ENCODE peak calls at places on chromosomes 6 and 20, in six cellular contexts. One of them, this sample, is unnamed.
A peak's percentile ranks its signal among the peaks of the same experiment; 100 is the strongest.

GRCh38 chr20:32513031-32513866 is 71.9 kb downstream of the NOL4L start:
- DNase-seq in retinal pigment epithelial cell: no peak
- DNase-seq in BE2C: no peak
- DNase-seq in HFFc6: no peak
- DNase-seq in CD14-positive monocyte: no peak
- DNase-seq in AG09309: no peak
- DNase-seq in this sample: no peak

GRCh38 chr20:3000852-3001523 is 42.4 kb upstream of the GNRH2 start:
- DNase-seq in retinal pigment epithelial cell: peak; percentile 25
- DNase-seq in BE2C: no peak
- DNase-seq in HFFc6: peak; percentile 66
- DNase-seq in CD14-positive monocyte: no peak
- DNase-seq in AG09309: peak; percentile 35
- DNase-seq in this sample: no peak

GRCh38 chr6:113994934-113995342 is 24.0 kb upstream of the HDAC2 start:
- DNase-seq in retinal pigment epithelial cell: peak; percentile 86
- DNase-seq in BE2C: peak; percentile 78
- DNase-seq in HFFc6: peak; percentile 93
- DNase-seq in CD14-positive monocyte: no peak
- DNase-seq in AG09309: peak; percentile 87
- DNase-seq in this sample: no peak

GRCh38 chr6:34425132-34425497 is 754 bp downstream of the RPS10 start:
- DNase-seq in retinal pigment epithelial cell: no peak
- DNase-seq in BE2C: no peak
- DNase-seq in HFFc6: no peak
- DNase-seq in CD14-positive monocyte: no peak
- DNase-seq in AG09309: no peak
- DNase-seq in this sample: no peak

GRCh38 chr20:16283978-16284377 is 289.3 kb downstream of the KIF16B start:
- DNase-seq in retinal pigment epithelial cell: peak; percentile 49
- DNase-seq in BE2C: no peak
- DNase-seq in HFFc6: no peak
- DNase-seq in CD14-positive monocyte: no peak
- DNase-seq in AG09309: no peak
- DNase-seq in this sample: no peak

GRCh38 chr6:91569071-91569470 is 982.2 kb upstream of the MAP3K7 start:
- DNase-seq in retinal pigment epithelial cell: peak; percentile 47
- DNase-seq in BE2C: no peak
- DNase-seq in HFFc6: no peak
- DNase-seq in CD14-positive monocyte: no peak
- DNase-seq in AG09309: no peak
- DNase-seq in this sample: no peak

GRCh38 chr6:166721576-166721975 is 94.5 kb upstream of the RPS6KA2 start:
- DNase-seq in retinal pigment epithelial cell: no peak
- DNase-seq in BE2C: no peak
- DNase-seq in HFFc6: no peak
- DNase-seq in CD14-positive monocyte: no peak
- DNase-seq in AG09309: no peak
- DNase-seq in this sample: no peak

GRCh38 chr20:59258103-59258705 is 42.2 kb upstream of the EDN3 start:
- DNase-seq in retinal pigment epithelial cell: no peak
- DNase-seq in BE2C: no peak
- DNase-seq in HFFc6: no peak
- DNase-seq in CD14-positive monocyte: no peak
- DNase-seq in AG09309: no peak
- DNase-seq in this sample: no peak

GRCh38 chr6:43268348-43268685 is 25.0 kb downstream of the TTBK1 start:
- DNase-seq in retinal pigment epithelial cell: no peak
- DNase-seq in BE2C: no peak
- DNase-seq in HFFc6: no peak
- DNase-seq in CD14-positive monocyte: no peak
- DNase-seq in AG09309: no peak
- DNase-seq in this sample: no peak

GRCh38 chr6:135073757-135074393 is 19.3 kb upstream of the HBS1L start:
- DNase-seq in retinal pigment epithelial cell: no peak
- DNase-seq in BE2C: no peak
- DNase-seq in HFFc6: no peak
- DNase-seq in CD14-positive monocyte: no peak
- DNase-seq in AG09309: no peak
- DNase-seq in this sample: no peak

GRCh38 chr6:37308084-37308817 is 45.5 kb upstream of the RNF8 start:
- DNase-seq in retinal pigment epithelial cell: no peak
- DNase-seq in BE2C: no peak
- DNase-seq in HFFc6: peak; percentile 18
- DNase-seq in CD14-positive monocyte: no peak
- DNase-seq in AG09309: no peak
- DNase-seq in this sample: no peak

GRCh38 chr20:63134201-63134612 is 81.7 kb downstream of the YTHDF1 start:
- DNase-seq in retinal pigment epithelial cell: no peak
- DNase-seq in BE2C: peak; percentile 64
- DNase-seq in HFFc6: no peak
- DNase-seq in CD14-positive monocyte: peak; percentile 37
- DNase-seq in AG09309: no peak
- DNase-seq in this sample: peak; percentile 85

GRCh38 chr6:87151786-87152527 is 3.4 kb upstream of the ZNF292 start:
- DNase-seq in retinal pigment epithelial cell: no peak
- DNase-seq in BE2C: peak; percentile 85
- DNase-seq in HFFc6: peak; percentile 41
- DNase-seq in CD14-positive monocyte: peak; percentile 47
- DNase-seq in AG09309: no peak
- DNase-seq in this sample: no peak

GRCh38 chr6:134007077-134007476 is 45.3 kb downstream of the SLC2A12 start:
- DNase-seq in retinal pigment epithelial cell: no peak
- DNase-seq in BE2C: no peak
- DNase-seq in HFFc6: no peak
- DNase-seq in CD14-positive monocyte: no peak
- DNase-seq in AG09309: no peak
- DNase-seq in this sample: no peak

GRCh38 chr6:34170341-34170740 is 24.5 kb upstream of the GRM4 start:
- DNase-seq in retinal pigment epithelial cell: no peak
- DNase-seq in BE2C: no peak
- DNase-seq in HFFc6: no peak
- DNase-seq in CD14-positive monocyte: no peak
- DNase-seq in AG09309: no peak
- DNase-seq in this sample: peak; percentile 22

GRCh38 chr6:11947063-11947462 is 65.0 kb upstream of the HIVEP1 start:
- DNase-seq in retinal pigment epithelial cell: no peak
- DNase-seq in BE2C: no peak
- DNase-seq in HFFc6: no peak
- DNase-seq in CD14-positive monocyte: no peak
- DNase-seq in AG09309: no peak
- DNase-seq in this sample: no peak

GRCh38 chr6:155958550-155958949 is 502.9 kb upstream of the NOX3 start:
- DNase-seq in retinal pigment epithelial cell: no peak
- DNase-seq in BE2C: no peak
- DNase-seq in HFFc6: no peak
- DNase-seq in CD14-positive monocyte: no peak
- DNase-seq in AG09309: no peak
- DNase-seq in this sample: no peak

GRCh38 chr6:140980265-140980887 is 1152.3 kb upstream of the GJE1 start:
- DNase-seq in retinal pigment epithelial cell: no peak
- DNase-seq in BE2C: no peak
- DNase-seq in HFFc6: peak; percentile 16
- DNase-seq in CD14-positive monocyte: no peak
- DNase-seq in AG09309: no peak
- DNase-seq in this sample: no peak

GRCh38 chr6:134451529-134451928 is 133.6 kb upstream of the SGK1 start:
- DNase-seq in retinal pigment epithelial cell: no peak
- DNase-seq in BE2C: no peak
- DNase-seq in HFFc6: no peak
- DNase-seq in CD14-positive monocyte: no peak
- DNase-seq in AG09309: no peak
- DNase-seq in this sample: no peak

GRCh38 chr6:158938811-158939254 is 61.2 kb downstream of the RSPH3 start:
- DNase-seq in retinal pigment epithelial cell: no peak
- DNase-seq in BE2C: no peak
- DNase-seq in HFFc6: peak; percentile 38
- DNase-seq in CD14-positive monocyte: peak; percentile 56
- DNase-seq in AG09309: no peak
- DNase-seq in this sample: peak; percentile 69

GRCh38 chr6:160005211-160005610 is 36.3 kb downstream of the IGF2R start:
- DNase-seq in retinal pigment epithelial cell: no peak
- DNase-seq in BE2C: no peak
- DNase-seq in HFFc6: no peak
- DNase-seq in CD14-positive monocyte: no peak
- DNase-seq in AG09309: no peak
- DNase-seq in this sample: peak; percentile 91

GRCh38 chr20:61942526-61942925 is 123.2 kb downstream of the TAF4 start:
- DNase-seq in retinal pigment epithelial cell: no peak
- DNase-seq in BE2C: no peak
- DNase-seq in HFFc6: no peak
- DNase-seq in CD14-positive monocyte: no peak
- DNase-seq in AG09309: no peak
- DNase-seq in this sample: peak; percentile 69

GRCh38 chr20:44896583-44896982 is 11.1 kb downstream of the YWHAB start:
- DNase-seq in retinal pigment epithelial cell: no peak
- DNase-seq in BE2C: no peak
- DNase-seq in HFFc6: no peak
- DNase-seq in CD14-positive monocyte: no peak
- DNase-seq in AG09309: peak; percentile 29
- DNase-seq in this sample: no peak

GRCh38 chr20:50278684-50279531 is 88.3 kb downstream of the CEBPB start:
- DNase-seq in retinal pigment epithelial cell: no peak
- DNase-seq in BE2C: peak; percentile 36
- DNase-seq in HFFc6: no peak
- DNase-seq in CD14-positive monocyte: no peak
- DNase-seq in AG09309: no peak
- DNase-seq in this sample: no peak

DNA sequence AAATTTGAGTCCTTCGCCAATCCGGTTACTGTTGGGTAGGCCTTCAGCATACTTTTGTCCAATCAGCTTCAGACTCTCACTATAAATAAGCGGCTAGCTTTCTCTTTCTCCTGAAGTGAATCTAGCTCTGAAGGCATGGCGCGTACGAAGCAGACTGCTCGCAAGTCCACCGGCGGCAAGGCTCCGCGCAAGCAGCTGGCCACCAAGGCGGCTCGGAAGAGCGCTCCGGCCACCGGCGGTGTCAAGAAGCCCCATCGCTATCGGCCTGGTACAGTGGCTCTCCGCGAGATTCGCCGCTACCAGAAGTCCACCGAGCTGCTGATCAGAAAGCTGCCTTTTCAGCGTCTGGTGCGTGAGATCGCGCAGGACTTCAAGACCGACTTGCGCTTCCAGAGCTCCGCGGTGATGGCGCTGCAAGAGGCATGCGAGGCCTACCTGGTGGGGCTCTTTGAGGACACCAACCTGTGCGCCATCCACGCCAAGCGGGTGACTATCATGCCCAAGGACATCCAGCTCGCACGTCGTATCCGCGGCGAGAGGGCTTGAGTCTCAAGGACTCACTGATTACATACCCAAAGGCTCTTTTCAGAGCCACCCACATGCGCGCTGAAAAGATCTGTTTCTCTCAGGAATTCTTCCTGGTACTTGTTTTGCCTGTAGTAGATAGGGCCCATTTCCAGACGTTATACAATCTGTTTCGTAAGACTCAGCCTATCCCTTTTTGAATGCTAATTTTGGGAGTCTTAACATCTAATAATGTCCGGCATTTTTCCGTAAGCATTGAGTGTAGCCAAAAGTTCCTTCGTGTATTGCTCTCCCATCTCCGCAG is 102.0 kb downstream of the OR2B2 start:
- DNase-seq in retinal pigment epithelial cell: peak; percentile 94
- DNase-seq in BE2C: peak; percentile 84
- DNase-seq in HFFc6: peak; percentile 98
- DNase-seq in CD14-positive monocyte: peak; percentile 73
- DNase-seq in AG09309: peak; percentile 95
- DNase-seq in this sample: no peak
- TF ChIP-seq CTCF in retinal pigment epithelial cell: peak; percentile 19
- TF ChIP-seq CTCF in BE2C: no peak
- TF ChIP-seq CTCF in HFFc6: peak; percentile 26
- TF ChIP-seq CTCF in CD14-positive monocyte: no peak
- TF ChIP-seq CTCF in AG09309: no peak
- TF ChIP-seq CTCF in this sample: peak; percentile 64

GRCh38 chr6:110041830-110042229 is 63.7 kb downstream of the GPR6 start:
- DNase-seq in retinal pigment epithelial cell: no peak
- DNase-seq in BE2C: no peak
- DNase-seq in HFFc6: no peak
- DNase-seq in CD14-positive monocyte: no peak
- DNase-seq in AG09309: no peak
- DNase-seq in this sample: no peak
- TF ChIP-seq CTCF in retinal pigment epithelial cell: no peak
- TF ChIP-seq CTCF in BE2C: no peak
- TF ChIP-seq CTCF in HFFc6: peak; percentile 20
- TF ChIP-seq CTCF in CD14-positive monocyte: no peak
- TF ChIP-seq CTCF in AG09309: no peak
- TF ChIP-seq CTCF in this sample: no peak

GRCh38 chr20:48698507-48699267 is 129.1 kb downstream of the PREX1 start:
- DNase-seq in retinal pigment epithelial cell: no peak
- DNase-seq in BE2C: no peak
- DNase-seq in HFFc6: no peak
- DNase-seq in CD14-positive monocyte: no peak
- DNase-seq in AG09309: no peak
- DNase-seq in this sample: peak; percentile 41
- TF ChIP-seq CTCF in retinal pigment epithelial cell: peak; percentile 16
- TF ChIP-seq CTCF in BE2C: peak; percentile 52
- TF ChIP-seq CTCF in HFFc6: no peak
- TF ChIP-seq CTCF in CD14-positive monocyte: no peak
- TF ChIP-seq CTCF in AG09309: peak; percentile 25
- TF ChIP-seq CTCF in this sample: peak; percentile 16

GRCh38 chr20:48905322-48905647 is 16.2 kb upstream of the ARFGEF2 start:
- DNase-seq in retinal pigment epithelial cell: no peak
- DNase-seq in BE2C: no peak
- DNase-seq in HFFc6: no peak
- DNase-seq in CD14-positive monocyte: no peak
- DNase-seq in AG09309: no peak
- DNase-seq in this sample: no peak
- TF ChIP-seq CTCF in retinal pigment epithelial cell: no peak
- TF ChIP-seq CTCF in BE2C: no peak
- TF ChIP-seq CTCF in HFFc6: peak; percentile 13
- TF ChIP-seq CTCF in CD14-positive monocyte: peak; percentile 48
- TF ChIP-seq CTCF in AG09309: no peak
- TF ChIP-seq CTCF in this sample: peak; percentile 45

DNA sequence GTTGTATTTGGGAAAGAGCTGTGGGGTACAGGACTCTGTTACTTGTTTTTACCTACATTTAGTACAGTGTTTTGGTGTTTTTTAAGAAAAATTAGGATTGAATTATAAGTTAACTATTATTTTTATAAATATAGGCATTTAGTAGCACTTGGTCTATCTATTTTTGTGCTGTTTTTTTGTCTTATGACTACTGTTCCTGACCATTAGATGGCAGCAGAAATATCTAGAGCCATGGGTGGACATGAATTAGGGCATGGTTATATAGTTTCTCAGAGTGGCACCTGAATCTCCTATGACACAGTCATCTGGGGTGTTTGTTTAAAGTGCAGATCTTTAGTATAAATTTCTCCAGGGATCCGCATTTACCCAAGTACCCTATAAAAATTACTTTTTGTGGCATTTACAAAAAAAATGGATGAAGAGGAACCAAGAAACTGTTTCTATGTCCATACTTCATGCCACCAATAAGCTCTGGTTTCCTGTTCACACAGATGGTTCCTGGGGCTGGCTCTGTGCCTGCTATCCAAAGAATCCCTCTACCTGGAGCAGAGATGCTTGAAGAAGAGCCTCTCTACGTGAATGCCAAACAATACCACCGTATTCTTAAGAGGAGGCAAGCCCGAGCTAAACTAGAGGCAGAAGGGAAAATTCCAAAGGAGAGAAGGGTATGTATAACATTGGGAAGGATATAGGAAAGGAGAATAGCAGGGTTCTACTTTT is 19.8 kb downstream of the NFYA start:
- DNase-seq in retinal pigment epithelial cell: no peak
- DNase-seq in BE2C: no peak
- DNase-seq in HFFc6: peak; percentile 44
- DNase-seq in CD14-positive monocyte: no peak
- DNase-seq in AG09309: no peak
- DNase-seq in this sample: no peak
- TF ChIP-seq CTCF in retinal pigment epithelial cell: peak; percentile 59
- TF ChIP-seq CTCF in BE2C: peak; percentile 49
- TF ChIP-seq CTCF in HFFc6: peak; percentile 73
- TF ChIP-seq CTCF in CD14-positive monocyte: peak; percentile 44
- TF ChIP-seq CTCF in AG09309: peak; percentile 46
- TF ChIP-seq CTCF in this sample: peak; percentile 82

This sample was measured in chondrocyte.